ENCODE peak calls at places on chromosomes 12 and 14, in six cellular contexts. C is A549, V is stomach, F is K562, I is GM12878, Q is tibial nerve. M is an unnamed sample.

GRCh38 chr12:95712269-95712668 is 78.3 kb downstream of the NTN4 start:
- DNase-seq in C (no peak), V (no peak), F (no peak), I (no peak), Q (no peak), M (no peak)

GRCh38 chr12:47066278-47067048 is 13.0 kb upstream of the PCED1B start:
- DNase-seq in C (no peak), V (no peak), F (no peak), I (no peak), Q (no peak), M (no peak)

GRCh38 chr12:96906498-96906848 is 584 bp upstream of the NEDD1 start:
- DNase-seq in C (peak; percentile 7), V (no peak), F (no peak), I (no peak), Q (no peak), M (no peak)

GRCh38 chr12:119202121-119202527 is 23.4 kb downstream of the HSPB8 start:
- DNase-seq in C (no peak), V (no peak), F (no peak), I (no peak), Q (no peak), M (no peak)

GRCh38 chr14:55160989-55161388 is 30.4 kb downstream of the DLGAP5 start:
- DNase-seq in C (peak; percentile 38), V (no peak), F (no peak), I (no peak), Q (no peak), M (no peak)

GRCh38 chr14:53285806-53286205 is 132.7 kb upstream of the DDHD1 start:
- DNase-seq in C (no peak), V (no peak), F (no peak), I (no peak), Q (no peak), M (no peak)

GRCh38 chr12:90029317-90029716 is 320.7 kb upstream of the ATP2B1 start:
- DNase-seq in C (no peak), V (no peak), F (no peak), I (no peak), Q (no peak), M (no peak)

GRCh38 chr14:104322531-104323466 is 184.4 kb downstream of the KIF26A start:
- DNase-seq in C (no peak), V (peak; percentile 17), F (no peak), I (no peak), Q (no peak), M (no peak)

GRCh38 chr12:79618848-79619404 is 71.8 kb downstream of the PAWR start:
- DNase-seq in C (no peak), V (no peak), F (no peak), I (no peak), Q (no peak), M (no peak)

GRCh38 chr14:21498540-21499526 is 12.3 kb downstream of the METTL3 start:
- DNase-seq in C (peak; percentile 49), V (no peak), F (peak; percentile 39), I (no peak), Q (no peak), M (no peak)

GRCh38 chr14:24376448-24377070 is 8.6 kb downstream of the NFATC4 start:
- DNase-seq in C (no peak), V (no peak), F (no peak), I (no peak), Q (no peak), M (no peak)

GRCh38 chr12:93982847-93983315 is 165.5 kb upstream of the PLXNC1 start:
- DNase-seq in C (no peak), V (no peak), F (no peak), I (no peak), Q (no peak), M (no peak)

GRCh38 chr12:4116251-4117111 is 157.1 kb upstream of the CCND2 start:
- DNase-seq in C (no peak), V (no peak), F (no peak), I (no peak), Q (no peak), M (no peak)

GRCh38 chr12:57047981-57048380 is 1.9 kb downstream of the MYO1A start:
- DNase-seq in C (no peak), V (no peak), F (no peak), I (no peak), Q (no peak), M (no peak)

GRCh38 chr12:124492879-124493808 is 74.3 kb downstream of the NCOR2 start:
- DNase-seq in C (no peak), V (no peak), F (peak; percentile 71), I (no peak), Q (no peak), M (no peak)

GRCh38 chr14:50333010-50333409 is 20.9 kb downstream of the DMAC2L start:
- DNase-seq in C (no peak), V (no peak), F (no peak), I (no peak), Q (no peak), M (no peak)

GRCh38 chr12:67524861-67525499 is 123.6 kb upstream of the DYRK2 start:
- DNase-seq in C (no peak), V (no peak), F (no peak), I (no peak), Q (no peak), M (no peak)

GRCh38 chr14:93019367-93019843 is 96.3 kb downstream of the ITPK1 start:
- DNase-seq in C (no peak), V (peak; percentile 69), F (no peak), I (no peak), Q (no peak), M (no peak)

GRCh38 chr14:25884657-25885056 is 713.2 kb downstream of the NOVA1 start:
- DNase-seq in C (no peak), V (no peak), F (no peak), I (no peak), Q (no peak), M (no peak)

GRCh38 chr12:45138609-45139008 is 77.3 kb upstream of the ANO6 start:
- DNase-seq in C (no peak), V (no peak), F (no peak), I (no peak), Q (no peak), M (no peak)

GRCh38 chr12:77943466-77943865 is 112.8 kb downstream of the NAV3 start:
- DNase-seq in C (peak; percentile 37), V (no peak), F (no peak), I (no peak), Q (no peak), M (no peak)

GRCh38 chr12:62604856-62605255 is 138.2 kb downstream of the MON2 start:
- DNase-seq in C (no peak), V (no peak), F (peak; percentile 26), I (no peak), Q (no peak), M (no peak)

GRCh38 chr14:56219666-56220413 is 101.6 kb downstream of the PELI2 start:
- DNase-seq in C (no peak), V (no peak), F (peak; percentile 77), I (no peak), Q (no peak), M (no peak)

GRCh38 chr12:94603434-94604068 is 46.8 kb downstream of the TMCC3 start:
- DNase-seq in C (peak; percentile 50), V (peak; percentile 76), F (peak; percentile 56), I (no peak), Q (no peak), M (peak; percentile 55)

GRCh38 chr14:58771016-58771415 is 133.3 kb downstream of the DACT1 start:
- DNase-seq in C (no peak), V (no peak), F (no peak), I (no peak), Q (no peak), M (no peak)

GRCh38 chr12:77575376-77575775 is 255.3 kb upstream of the NAV3 start:
- DNase-seq in C (no peak), V (no peak), F (no peak), I (no peak), Q (no peak), M (no peak)

GRCh38 chr14:91027556-91027955 is 32.9 kb downstream of the RPS6KA5 start:
- DNase-seq in C (no peak), V (no peak), F (no peak), I (no peak), Q (no peak), M (no peak)

GRCh38 chr12:113667095-113667494 is 195.4 kb upstream of the LHX5 start:
- DNase-seq in C (no peak), V (no peak), F (no peak), I (no peak), Q (no peak), M (no peak)

GRCh38 chr12:113665457-113665856 is 193.8 kb upstream of the LHX5 start:
- DNase-seq in C (no peak), V (no peak), F (no peak), I (no peak), Q (no peak), M (no peak)

GRCh38 chr12:113666223-113666622 is 194.6 kb upstream of the LHX5 start:
- DNase-seq in C (no peak), V (no peak), F (no peak), I (no peak), Q (no peak), M (no peak)

GRCh38 chr12:113670742-113671141 is 199.1 kb upstream of the LHX5 start:
- DNase-seq in C (no peak), V (no peak), F (no peak), I (no peak), Q (no peak), M (no peak)

GRCh38 chr12:113667667-113668356 is 196.1 kb upstream of the LHX5 start:
- DNase-seq in C (no peak), V (no peak), F (no peak), I (no peak), Q (no peak), M (no peak)
- H3K4me3 ChIP-seq in C (no peak overlapping the region), V (no peak overlapping the region), F (no peak overlapping the region), I (no peak overlapping the region), Q (no peak overlapping the region), M (no peak overlapping the region)

GRCh38 chr14:94598816-94599655 is 13.2 kb upstream of the SERPINA3 start:
- DNase-seq in C (peak; percentile 87), V (peak; percentile 71), F (no peak), I (no peak), Q (peak; percentile 61), M (peak; percentile 61)
- TF ChIP-seq EP300 in C (peak; percentile 93), V (peak; percentile 84), F (no peak), I (no peak), Q (peak; percentile 82), M (no peak)

GRCh38 chr12:31369712-31370521 is 44.0 kb upstream of the SINHCAF start:
- DNase-seq in C (no peak), V (peak; percentile 75), F (no peak), I (no peak), Q (peak; percentile 19), M (no peak)
- H3K4me3 ChIP-seq in C (no peak overlapping the region), V (peak overlapping the region; percentile 19), F (no peak overlapping the region), I (no peak overlapping the region), Q (peak overlapping the region; percentile 2), M (no peak overlapping the region)

DNA sequence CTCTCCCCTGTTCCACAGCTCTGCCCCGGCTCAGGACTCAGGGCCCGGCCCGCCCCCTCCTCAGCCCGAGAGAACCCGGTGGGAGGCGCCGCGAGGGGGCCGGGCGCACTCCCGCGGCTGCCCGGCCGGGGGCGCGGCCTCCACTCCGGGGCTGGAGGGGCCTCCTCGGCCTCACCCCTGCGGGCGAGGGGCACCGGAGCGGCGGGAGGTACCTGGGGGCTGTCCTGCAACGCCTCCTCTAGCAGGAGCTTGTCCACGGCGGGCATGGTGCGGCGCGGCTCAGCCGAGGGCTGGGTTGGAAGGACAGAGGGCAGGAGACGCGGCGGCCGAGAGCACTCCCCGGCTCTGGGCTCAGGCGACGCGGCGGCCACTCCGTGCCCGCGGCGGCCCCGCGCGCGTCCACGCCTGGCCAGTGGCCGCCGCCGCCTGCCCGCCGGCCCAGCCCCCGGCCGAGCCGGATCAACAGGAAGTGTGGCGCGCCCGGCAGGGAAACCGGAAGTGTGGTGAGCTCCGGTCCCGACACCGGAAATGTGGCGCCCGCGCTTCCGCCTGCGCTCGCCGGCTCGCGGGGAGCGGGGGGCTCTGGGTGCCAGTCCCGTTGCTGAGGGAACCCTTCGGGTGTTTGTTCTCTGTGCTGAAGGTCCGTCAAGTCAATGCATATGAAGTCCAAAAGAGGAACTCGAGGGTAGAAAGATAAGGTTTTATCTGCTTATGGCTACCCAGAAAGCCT is at the start of gene APPL2:
- DNase-seq in C (peak; percentile 97), V (peak; percentile 91), F (peak; percentile 93), I (peak; percentile 24), Q (peak; percentile 81), M (peak; percentile 97)
- TF ChIP-seq EP300 in C (no peak), V (no peak), F (no peak), I (no peak), Q (peak; percentile 79), M (peak; percentile 80)